ENCODE peak calls at places on chromosomes 2 and 18, in four cellular contexts. A, S, U and F are unnamed samples.

GRCh38 chr2:172813314-172813888 is 77.8 kb downstream of the RAPGEF4 start:
- DNase-seq in A (peak), S (no peak), U (peak), F (no peak)

GRCh38 chr2:64143154-64144056 is 815 bp downstream of the PELI1 start:
- DNase-seq in A (peak), S (peak), U (no peak), F (no peak)

GRCh38 chr18:55266981-55267380 is 307.7 kb upstream of the CCDC68 start:
- DNase-seq in A (no peak), S (no peak), U (no peak), F (no peak)

GRCh38 chr2:19356545-19357382 is 1.7 kb downstream of the OSR1 start:
- DNase-seq in A (peak), S (no peak), U (no peak), F (no peak)

GRCh38 chr2:95700554-95700953 is 108.8 kb downstream of the TRIM43 start:
- DNase-seq in A (no peak), S (no peak), U (no peak), F (no peak)

GRCh38 chr2:158034198-158034831 is 67.4 kb upstream of the UPP2 start:
- DNase-seq in A (peak), S (peak), U (peak), F (peak)

GRCh38 chr18:21192308-21192624 is 49.8 kb upstream of the GREB1L start:
- DNase-seq in A (no peak), S (no peak), U (no peak), F (no peak)

GRCh38 chr2:134142903-134143302 is 111.0 kb upstream of the MGAT5 start:
- DNase-seq in A (peak), S (no peak), U (no peak), F (no peak)

GRCh38 chr2:229313591-229313990 is 42.5 kb upstream of the PID1 start:
- DNase-seq in A (peak), S (no peak), U (no peak), F (no peak)

GRCh38 chr2:217160978-217161973 is 301.4 kb upstream of the TNP1 start:
- DNase-seq in A (no peak), S (no peak), U (no peak), F (no peak)

GRCh38 chr18:35862115-35862640 is 110.3 kb upstream of the RMP24 start:
- DNase-seq in A (no peak), S (no peak), U (no peak), F (no peak)

GRCh38 chr2:134515137-134515536 is 203.7 kb downstream of the TMEM163 start:
- DNase-seq in A (no peak), S (no peak), U (no peak), F (no peak)

GRCh38 chr18:11747731-11748130 is 58.7 kb downstream of the GNAL start:
- DNase-seq in A (no peak), S (no peak), U (no peak), F (no peak)

GRCh38 chr18:74817576-74817975 is 219.9 kb downstream of the ZNF407 start:
- DNase-seq in A (no peak), S (no peak), U (no peak), F (no peak)

GRCh38 chr2:217099561-217099960 is 239.7 kb upstream of the TNP1 start:
- DNase-seq in A (peak), S (no peak), U (no peak), F (no peak)

GRCh38 chr2:11012131-11012693 is 100.5 kb downstream of the KCNF1 start:
- DNase-seq in A (no peak), S (no peak), U (no peak), F (no peak)

GRCh38 chr2:143629344-143629743 is 500.1 kb downstream of the ARHGAP15 start:
- DNase-seq in A (no peak), S (no peak), U (no peak), F (no peak)

GRCh38 chr2:111042261-111042660 is 78.5 kb upstream of the BCL2L11 start:
- DNase-seq in A (no peak), S (no peak), U (no peak), F (no peak)

GRCh38 chr2:16653083-16653375 is 12.6 kb downstream of the CYRIA start:
- DNase-seq in A (no peak), S (no peak), U (no peak), F (no peak)

GRCh38 chr2:131081190-131081589 is 12.1 kb downstream of the FAM168B start:
- DNase-seq in A (no peak), S (no peak), U (no peak), F (no peak)

GRCh38 chr2:159895258-159896209 is 97.5 kb upstream of the CD302 start:
- DNase-seq in A (peak), S (no peak), U (no peak), F (no peak)

GRCh38 chr2:208315081-208315788 is 49.2 kb downstream of the PIKFYVE start:
- DNase-seq in A (peak), S (no peak), U (no peak), F (no peak)

GRCh38 chr2:50328680-50329079 is 703.3 kb downstream of the NRXN1 start:
- DNase-seq in A (no peak), S (no peak), U (no peak), F (no peak)

DNA sequence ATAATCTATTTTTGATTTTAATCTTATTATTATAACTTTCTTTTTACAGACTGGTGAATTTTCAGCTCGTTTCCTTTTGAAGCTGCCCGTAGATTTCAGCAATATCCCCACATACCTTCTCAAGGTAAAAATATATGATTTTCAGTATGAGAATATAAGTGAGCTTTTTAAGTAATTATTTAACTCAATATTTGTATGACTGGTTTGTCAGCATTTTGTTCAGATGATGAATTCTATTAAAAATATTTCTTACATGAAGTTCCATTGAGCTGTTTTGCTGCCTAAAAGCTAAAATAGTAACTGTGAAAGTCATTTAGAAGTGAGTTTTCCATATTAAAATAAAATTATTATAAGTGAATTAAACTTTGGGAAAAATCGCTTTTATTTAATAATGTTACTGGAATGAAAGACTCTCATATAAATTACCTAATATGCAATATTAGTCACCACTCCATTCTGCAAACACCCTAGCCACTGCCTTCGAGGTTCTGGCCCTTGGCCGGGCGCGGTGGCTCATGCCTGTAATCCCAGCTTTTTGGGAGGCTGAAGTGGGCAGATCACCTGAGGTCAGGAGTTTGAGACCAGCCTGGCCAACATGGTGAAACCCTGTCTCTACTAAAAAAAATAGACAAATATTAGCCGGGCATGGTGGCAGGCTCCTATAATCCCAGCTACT is 155.3 kb downstream of the BABAM2 start:
- DNase-seq in A (peak), S (no peak), U (no peak), F (no peak)
- TF ChIP-seq CTCF in A (no peak), S (no peak), U (no peak), F (no peak)

DNA sequence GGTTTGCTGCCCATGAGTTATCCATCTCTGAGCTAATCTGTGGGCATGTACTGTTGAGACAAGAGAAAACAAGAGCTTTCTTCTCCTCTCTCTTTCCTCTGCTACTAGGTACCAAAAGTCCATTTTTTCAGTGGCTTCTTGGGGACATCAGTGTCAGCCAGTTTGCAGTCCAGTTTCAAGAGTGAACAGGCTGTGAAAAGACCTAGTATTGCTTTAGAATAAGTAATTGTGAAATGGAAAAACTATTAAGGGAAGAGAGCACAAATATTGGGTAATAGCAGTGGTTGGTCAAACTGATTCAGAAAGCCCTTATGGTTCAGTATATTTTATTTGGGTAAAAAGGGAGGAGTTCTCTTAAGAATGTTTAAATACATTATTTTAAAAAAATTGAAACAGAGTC is 33.0 kb upstream of the MEP1B start:
- DNase-seq in A (peak), S (no peak), U (no peak), F (no peak)
- H3K4me3 ChIP-seq in A (no peak), S (no peak), U (no peak), F (no peak)

GRCh38 chr2:70978388-70979357 is at the start of gene ANKRD53:
- DNase-seq in A (peak), S (no peak), U (peak), F (no peak)

GRCh38 chr2:70979626-70980025 is 1.2 kb downstream of the ANKRD53 start:
- DNase-seq in A (no peak), S (no peak), U (no peak), F (no peak)

GRCh38 chr2:70975237-70975636 is 3.2 kb upstream of the ANKRD53 start:
- DNase-seq in A (no peak), S (peak), U (no peak), F (no peak)

GRCh38 chr2:70974592-70974991 is 3.8 kb upstream of the ANKRD53 start:
- DNase-seq in A (no peak), S (peak), U (no peak), F (no peak)

GRCh38 chr2:70977605-70978205 is 725 bp upstream of the ANKRD53 start:
- DNase-seq in A (peak), S (no peak), U (no peak), F (no peak)
- TF ChIP-seq CTCF in A (no peak), S (peak), U (no peak), F (no peak)

DNA sequence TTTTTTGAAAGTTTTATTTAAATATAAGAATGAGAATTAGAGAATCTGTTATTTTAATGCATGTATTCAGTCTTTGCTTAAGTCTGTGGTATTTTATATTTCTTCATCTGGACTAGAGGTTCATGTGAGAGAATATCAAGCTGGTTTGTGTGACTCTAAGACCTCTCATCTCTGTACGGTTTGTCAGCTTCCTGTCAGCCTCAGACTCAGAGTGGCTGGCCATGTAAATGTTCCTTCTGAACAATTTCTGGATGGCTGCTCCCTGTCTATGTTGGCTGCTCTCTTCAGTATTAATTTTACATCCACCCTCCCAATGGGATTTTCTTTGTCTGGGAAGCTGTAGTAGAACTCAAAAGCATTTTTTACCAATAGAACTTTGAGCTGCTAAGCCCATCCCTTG is 225.3 kb upstream of the THUMPD2 start:
- DNase-seq in A (peak), S (no peak), U (no peak), F (no peak)
- H3K4me3 ChIP-seq in A (no peak), S (no peak), U (no peak), F (no peak)

GRCh38 chr2:52805901-52806410 is 961.6 kb upstream of the CHAC2 start:
- DNase-seq in A (no peak), S (no peak), U (no peak), F (no peak)

GRCh38 chr2:52810460-52810859 is 957.1 kb upstream of the CHAC2 start:
- DNase-seq in A (peak), S (no peak), U (no peak), F (no peak)
- TF ChIP-seq CTCF in A (no peak), S (no peak), U (peak), F (peak)

GRCh38 chr2:46800218-46800617 is 115.4 kb downstream of the MCFD2 start:
- DNase-seq in A (no peak), S (no peak), U (no peak), F (no peak)
- H3K4me3 ChIP-seq in A (no peak), S (no peak), U (no peak), F (no peak)

GRCh38 chr2:237315170-237315880 is 98.6 kb downstream of the COL6A3 start:
- DNase-seq in A (peak), S (no peak), U (peak), F (no peak)
- TF ChIP-seq CTCF in A (peak), S (no peak), U (peak), F (no peak)

GRCh38 chr2:127169066-127169660 is 50.9 kb downstream of the CYP27C1 start:
- DNase-seq in A (no peak), S (no peak), U (no peak), F (no peak)
- H3K4me3 ChIP-seq in A (no peak), S (no peak), U (no peak), F (no peak)

GRCh38 chr2:53167227-53167626 is 600.4 kb upstream of the CHAC2 start:
- DNase-seq in A (no peak), S (no peak), U (no peak), F (no peak)
- TF ChIP-seq CTCF in A (no peak), S (no peak), U (no peak), F (no peak)

DNA sequence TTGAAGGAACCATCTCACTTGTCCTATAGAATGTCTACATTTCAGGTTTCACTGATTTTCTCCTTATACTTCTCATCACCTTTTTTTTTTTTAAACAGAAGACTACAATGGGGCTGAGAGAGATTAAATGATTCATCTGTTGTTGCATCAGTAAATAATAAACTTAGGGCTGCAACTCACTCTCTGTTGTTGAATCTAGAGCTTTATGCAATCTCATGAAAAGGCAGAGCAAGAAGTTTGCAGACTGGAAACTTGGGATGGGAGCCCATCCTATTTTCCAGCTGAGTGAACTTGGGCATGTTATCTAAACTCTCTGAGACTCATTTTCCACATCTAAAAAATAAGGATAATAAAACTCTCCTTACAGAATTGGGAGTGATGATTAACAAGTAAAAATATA is 58.4 kb downstream of the PDE1A start:
- DNase-seq in A (peak), S (no peak), U (no peak), F (no peak)
- H3K4me3 ChIP-seq in A (no peak), S (no peak), U (no peak), F (no peak)